ENCODE peak calls at places on chromosomes 7 and 10, in ten cellular contexts. One of them, this sample, is unnamed.

GRCh38 chr7:50068026-50068425 is 25.0 kb downstream of the ZPBP start:
- DNase-seq in HT1080: peak
- DNase-seq in left ventricle myocardium superior: no peak
- DNase-seq in cardiac septum: no peak
- DNase-seq in T follicular helper cell: no peak
- DNase-seq in skeletal muscle cell: no peak
- DNase-seq in stimulated activated CD8-positive, alpha-beta memory T cell treated with anti-CD3 and anti-CD28 coated beads, Interleukin-15, amount 100 ng/mL, for 24 hours: no peak
- DNase-seq in GM12891: no peak
- DNase-seq in stimulated activated CD4-positive, alpha-beta T cell treated with anti-CD3 and anti-CD28 coated beads, Interleukin-4, amount 100 ng/mL, for 4 hours: no peak
- DNase-seq in aorta: no peak
- DNase-seq in this sample: no peak

GRCh38 chr7:3367271-3367670 is 66.2 kb downstream of the SDK1 start:
- DNase-seq in HT1080: no peak
- DNase-seq in left ventricle myocardium superior: no peak
- DNase-seq in cardiac septum: no peak
- DNase-seq in T follicular helper cell: no peak
- DNase-seq in skeletal muscle cell: no peak
- DNase-seq in stimulated activated CD8-positive, alpha-beta memory T cell treated with anti-CD3 and anti-CD28 coated beads, Interleukin-15, amount 100 ng/mL, for 24 hours: no peak
- DNase-seq in GM12891: no peak
- DNase-seq in stimulated activated CD4-positive, alpha-beta T cell treated with anti-CD3 and anti-CD28 coated beads, Interleukin-4, amount 100 ng/mL, for 4 hours: no peak
- DNase-seq in aorta: no peak
- DNase-seq in this sample: no peak

GRCh38 chr7:122137291-122138077 is 6.6 kb downstream of the AASS start:
- DNase-seq in HT1080: peak
- DNase-seq in left ventricle myocardium superior: no peak
- DNase-seq in cardiac septum: no peak
- DNase-seq in T follicular helper cell: no peak
- DNase-seq in skeletal muscle cell: no peak
- DNase-seq in stimulated activated CD8-positive, alpha-beta memory T cell treated with anti-CD3 and anti-CD28 coated beads, Interleukin-15, amount 100 ng/mL, for 24 hours: no peak
- DNase-seq in GM12891: no peak
- DNase-seq in stimulated activated CD4-positive, alpha-beta T cell treated with anti-CD3 and anti-CD28 coated beads, Interleukin-4, amount 100 ng/mL, for 4 hours: no peak
- DNase-seq in aorta: no peak
- DNase-seq in this sample: no peak

GRCh38 chr7:148124477-148124876 is 466.1 kb upstream of the C7orf33 start:
- DNase-seq in HT1080: no peak
- DNase-seq in left ventricle myocardium superior: no peak
- DNase-seq in cardiac septum: no peak
- DNase-seq in T follicular helper cell: no peak
- DNase-seq in skeletal muscle cell: no peak
- DNase-seq in stimulated activated CD8-positive, alpha-beta memory T cell treated with anti-CD3 and anti-CD28 coated beads, Interleukin-15, amount 100 ng/mL, for 24 hours: no peak
- DNase-seq in GM12891: no peak
- DNase-seq in stimulated activated CD4-positive, alpha-beta T cell treated with anti-CD3 and anti-CD28 coated beads, Interleukin-4, amount 100 ng/mL, for 4 hours: no peak
- DNase-seq in aorta: no peak
- DNase-seq in this sample: no peak

GRCh38 chr7:151168022-151168786 is 710 bp upstream of the GBX1 start:
- DNase-seq in HT1080: no peak
- DNase-seq in left ventricle myocardium superior: peak
- DNase-seq in cardiac septum: no peak
- DNase-seq in T follicular helper cell: peak
- DNase-seq in skeletal muscle cell: no peak
- DNase-seq in stimulated activated CD8-positive, alpha-beta memory T cell treated with anti-CD3 and anti-CD28 coated beads, Interleukin-15, amount 100 ng/mL, for 24 hours: peak
- DNase-seq in GM12891: peak
- DNase-seq in stimulated activated CD4-positive, alpha-beta T cell treated with anti-CD3 and anti-CD28 coated beads, Interleukin-4, amount 100 ng/mL, for 4 hours: peak
- DNase-seq in aorta: peak
- DNase-seq in this sample: no peak

GRCh38 chr10:4127518-4128315 is 342.7 kb upstream of the KLF6 start:
- DNase-seq in HT1080: no peak
- DNase-seq in left ventricle myocardium superior: no peak
- DNase-seq in cardiac septum: no peak
- DNase-seq in T follicular helper cell: no peak
- DNase-seq in skeletal muscle cell: no peak
- DNase-seq in stimulated activated CD8-positive, alpha-beta memory T cell treated with anti-CD3 and anti-CD28 coated beads, Interleukin-15, amount 100 ng/mL, for 24 hours: no peak
- DNase-seq in GM12891: no peak
- DNase-seq in stimulated activated CD4-positive, alpha-beta T cell treated with anti-CD3 and anti-CD28 coated beads, Interleukin-4, amount 100 ng/mL, for 4 hours: no peak
- DNase-seq in aorta: no peak
- DNase-seq in this sample: no peak

GRCh38 chr10:72126184-72126871 is 38.0 kb upstream of the SPOCK2 start:
- DNase-seq in HT1080: peak
- DNase-seq in left ventricle myocardium superior: no peak
- DNase-seq in cardiac septum: no peak
- DNase-seq in T follicular helper cell: no peak
- DNase-seq in skeletal muscle cell: peak
- DNase-seq in stimulated activated CD8-positive, alpha-beta memory T cell treated with anti-CD3 and anti-CD28 coated beads, Interleukin-15, amount 100 ng/mL, for 24 hours: no peak
- DNase-seq in GM12891: no peak
- DNase-seq in stimulated activated CD4-positive, alpha-beta T cell treated with anti-CD3 and anti-CD28 coated beads, Interleukin-4, amount 100 ng/mL, for 4 hours: no peak
- DNase-seq in aorta: no peak
- DNase-seq in this sample: no peak

GRCh38 chr7:98014830-98015229 is 24.8 kb upstream of the OCM2 start:
- DNase-seq in HT1080: no peak
- DNase-seq in left ventricle myocardium superior: no peak
- DNase-seq in cardiac septum: no peak
- DNase-seq in T follicular helper cell: no peak
- DNase-seq in skeletal muscle cell: no peak
- DNase-seq in stimulated activated CD8-positive, alpha-beta memory T cell treated with anti-CD3 and anti-CD28 coated beads, Interleukin-15, amount 100 ng/mL, for 24 hours: no peak
- DNase-seq in GM12891: no peak
- DNase-seq in stimulated activated CD4-positive, alpha-beta T cell treated with anti-CD3 and anti-CD28 coated beads, Interleukin-4, amount 100 ng/mL, for 4 hours: no peak
- DNase-seq in aorta: no peak
- DNase-seq in this sample: no peak

GRCh38 chr10:79268100-79268670 is 79.1 kb upstream of the PPIF start:
- DNase-seq in HT1080: peak
- DNase-seq in left ventricle myocardium superior: peak
- DNase-seq in cardiac septum: no peak
- DNase-seq in T follicular helper cell: no peak
- DNase-seq in skeletal muscle cell: no peak
- DNase-seq in stimulated activated CD8-positive, alpha-beta memory T cell treated with anti-CD3 and anti-CD28 coated beads, Interleukin-15, amount 100 ng/mL, for 24 hours: no peak
- DNase-seq in GM12891: no peak
- DNase-seq in stimulated activated CD4-positive, alpha-beta T cell treated with anti-CD3 and anti-CD28 coated beads, Interleukin-4, amount 100 ng/mL, for 4 hours: no peak
- DNase-seq in aorta: no peak
- DNase-seq in this sample: no peak

GRCh38 chr10:124892031-124892430 is 49.9 kb upstream of the ZRANB1 start:
- DNase-seq in HT1080: no peak
- DNase-seq in left ventricle myocardium superior: peak
- DNase-seq in cardiac septum: peak
- DNase-seq in T follicular helper cell: no peak
- DNase-seq in skeletal muscle cell: no peak
- DNase-seq in stimulated activated CD8-positive, alpha-beta memory T cell treated with anti-CD3 and anti-CD28 coated beads, Interleukin-15, amount 100 ng/mL, for 24 hours: no peak
- DNase-seq in GM12891: no peak
- DNase-seq in stimulated activated CD4-positive, alpha-beta T cell treated with anti-CD3 and anti-CD28 coated beads, Interleukin-4, amount 100 ng/mL, for 4 hours: no peak
- DNase-seq in aorta: peak
- DNase-seq in this sample: no peak

GRCh38 chr7:150380463-150380862 is 1.3 kb downstream of the ZNF775 start:
- DNase-seq in HT1080: no peak
- DNase-seq in left ventricle myocardium superior: no peak
- DNase-seq in cardiac septum: no peak
- DNase-seq in T follicular helper cell: no peak
- DNase-seq in skeletal muscle cell: no peak
- DNase-seq in stimulated activated CD8-positive, alpha-beta memory T cell treated with anti-CD3 and anti-CD28 coated beads, Interleukin-15, amount 100 ng/mL, for 24 hours: no peak
- DNase-seq in GM12891: peak
- DNase-seq in stimulated activated CD4-positive, alpha-beta T cell treated with anti-CD3 and anti-CD28 coated beads, Interleukin-4, amount 100 ng/mL, for 4 hours: no peak
- DNase-seq in aorta: no peak
- DNase-seq in this sample: no peak

GRCh38 chr7:141585592-141586510 is 34.6 kb downstream of the AGK start:
- DNase-seq in HT1080: peak
- DNase-seq in left ventricle myocardium superior: no peak
- DNase-seq in cardiac septum: no peak
- DNase-seq in T follicular helper cell: no peak
- DNase-seq in skeletal muscle cell: peak
- DNase-seq in stimulated activated CD8-positive, alpha-beta memory T cell treated with anti-CD3 and anti-CD28 coated beads, Interleukin-15, amount 100 ng/mL, for 24 hours: no peak
- DNase-seq in GM12891: no peak
- DNase-seq in stimulated activated CD4-positive, alpha-beta T cell treated with anti-CD3 and anti-CD28 coated beads, Interleukin-4, amount 100 ng/mL, for 4 hours: no peak
- DNase-seq in aorta: no peak
- DNase-seq in this sample: no peak

GRCh38 chr7:5636914-5637313 is 144.5 kb downstream of the RNF216 start:
- DNase-seq in HT1080: peak
- DNase-seq in left ventricle myocardium superior: peak
- DNase-seq in cardiac septum: peak
- DNase-seq in T follicular helper cell: no peak
- DNase-seq in skeletal muscle cell: peak
- DNase-seq in stimulated activated CD8-positive, alpha-beta memory T cell treated with anti-CD3 and anti-CD28 coated beads, Interleukin-15, amount 100 ng/mL, for 24 hours: no peak
- DNase-seq in GM12891: no peak
- DNase-seq in stimulated activated CD4-positive, alpha-beta T cell treated with anti-CD3 and anti-CD28 coated beads, Interleukin-4, amount 100 ng/mL, for 4 hours: no peak
- DNase-seq in aorta: peak
- DNase-seq in this sample: no peak

GRCh38 chr10:24820616-24821015 is 96.9 kb upstream of the ARHGAP21 start:
- DNase-seq in HT1080: peak
- DNase-seq in left ventricle myocardium superior: no peak
- DNase-seq in cardiac septum: no peak
- DNase-seq in T follicular helper cell: no peak
- DNase-seq in skeletal muscle cell: no peak
- DNase-seq in stimulated activated CD8-positive, alpha-beta memory T cell treated with anti-CD3 and anti-CD28 coated beads, Interleukin-15, amount 100 ng/mL, for 24 hours: no peak
- DNase-seq in GM12891: no peak
- DNase-seq in stimulated activated CD4-positive, alpha-beta T cell treated with anti-CD3 and anti-CD28 coated beads, Interleukin-4, amount 100 ng/mL, for 4 hours: no peak
- DNase-seq in aorta: no peak
- DNase-seq in this sample: no peak

GRCh38 chr10:69676301-69676700 is 46.3 kb downstream of the FAM241B start:
- DNase-seq in HT1080: no peak
- DNase-seq in left ventricle myocardium superior: no peak
- DNase-seq in cardiac septum: no peak
- DNase-seq in T follicular helper cell: no peak
- DNase-seq in skeletal muscle cell: no peak
- DNase-seq in stimulated activated CD8-positive, alpha-beta memory T cell treated with anti-CD3 and anti-CD28 coated beads, Interleukin-15, amount 100 ng/mL, for 24 hours: no peak
- DNase-seq in GM12891: no peak
- DNase-seq in stimulated activated CD4-positive, alpha-beta T cell treated with anti-CD3 and anti-CD28 coated beads, Interleukin-4, amount 100 ng/mL, for 4 hours: no peak
- DNase-seq in aorta: peak
- DNase-seq in this sample: no peak

GRCh38 chr7:95871078-95871848 is 98.9 kb downstream of the DYNC1I1 start:
- DNase-seq in HT1080: peak
- DNase-seq in left ventricle myocardium superior: no peak
- DNase-seq in cardiac septum: no peak
- DNase-seq in T follicular helper cell: no peak
- DNase-seq in skeletal muscle cell: no peak
- DNase-seq in stimulated activated CD8-positive, alpha-beta memory T cell treated with anti-CD3 and anti-CD28 coated beads, Interleukin-15, amount 100 ng/mL, for 24 hours: no peak
- DNase-seq in GM12891: peak
- DNase-seq in stimulated activated CD4-positive, alpha-beta T cell treated with anti-CD3 and anti-CD28 coated beads, Interleukin-4, amount 100 ng/mL, for 4 hours: no peak
- DNase-seq in aorta: no peak
- DNase-seq in this sample: no peak

GRCh38 chr7:66110861-66111260 is 3.8 kb upstream of the CRCP start:
- DNase-seq in HT1080: peak
- DNase-seq in left ventricle myocardium superior: no peak
- DNase-seq in cardiac septum: no peak
- DNase-seq in T follicular helper cell: no peak
- DNase-seq in skeletal muscle cell: peak
- DNase-seq in stimulated activated CD8-positive, alpha-beta memory T cell treated with anti-CD3 and anti-CD28 coated beads, Interleukin-15, amount 100 ng/mL, for 24 hours: no peak
- DNase-seq in GM12891: no peak
- DNase-seq in stimulated activated CD4-positive, alpha-beta T cell treated with anti-CD3 and anti-CD28 coated beads, Interleukin-4, amount 100 ng/mL, for 4 hours: no peak
- DNase-seq in aorta: peak
- DNase-seq in this sample: no peak

GRCh38 chr10:43931308-43931930 is 282.7 kb upstream of the ZNF32 start:
- DNase-seq in HT1080: peak
- DNase-seq in left ventricle myocardium superior: no peak
- DNase-seq in cardiac septum: no peak
- DNase-seq in T follicular helper cell: no peak
- DNase-seq in skeletal muscle cell: peak
- DNase-seq in stimulated activated CD8-positive, alpha-beta memory T cell treated with anti-CD3 and anti-CD28 coated beads, Interleukin-15, amount 100 ng/mL, for 24 hours: no peak
- DNase-seq in GM12891: no peak
- DNase-seq in stimulated activated CD4-positive, alpha-beta T cell treated with anti-CD3 and anti-CD28 coated beads, Interleukin-4, amount 100 ng/mL, for 4 hours: no peak
- DNase-seq in aorta: no peak
- DNase-seq in this sample: no peak

GRCh38 chr10:112741830-112742402 is 208.1 kb upstream of the TCF7L2 start:
- DNase-seq in HT1080: no peak
- DNase-seq in left ventricle myocardium superior: no peak
- DNase-seq in cardiac septum: no peak
- DNase-seq in T follicular helper cell: no peak
- DNase-seq in skeletal muscle cell: no peak
- DNase-seq in stimulated activated CD8-positive, alpha-beta memory T cell treated with anti-CD3 and anti-CD28 coated beads, Interleukin-15, amount 100 ng/mL, for 24 hours: no peak
- DNase-seq in GM12891: no peak
- DNase-seq in stimulated activated CD4-positive, alpha-beta T cell treated with anti-CD3 and anti-CD28 coated beads, Interleukin-4, amount 100 ng/mL, for 4 hours: no peak
- DNase-seq in aorta: no peak
- DNase-seq in this sample: no peak

GRCh38 chr10:81978238-81978637 is 103.2 kb downstream of the NRG3 start:
- DNase-seq in HT1080: peak
- DNase-seq in left ventricle myocardium superior: no peak
- DNase-seq in cardiac septum: no peak
- DNase-seq in T follicular helper cell: no peak
- DNase-seq in skeletal muscle cell: no peak
- DNase-seq in stimulated activated CD8-positive, alpha-beta memory T cell treated with anti-CD3 and anti-CD28 coated beads, Interleukin-15, amount 100 ng/mL, for 24 hours: no peak
- DNase-seq in GM12891: no peak
- DNase-seq in stimulated activated CD4-positive, alpha-beta T cell treated with anti-CD3 and anti-CD28 coated beads, Interleukin-4, amount 100 ng/mL, for 4 hours: no peak
- DNase-seq in aorta: no peak
- DNase-seq in this sample: no peak

GRCh38 chr10:94003496-94003895 is 9.8 kb downstream of the PLCE1 start:
- DNase-seq in HT1080: no peak
- DNase-seq in left ventricle myocardium superior: no peak
- DNase-seq in cardiac septum: no peak
- DNase-seq in T follicular helper cell: no peak
- DNase-seq in skeletal muscle cell: no peak
- DNase-seq in stimulated activated CD8-positive, alpha-beta memory T cell treated with anti-CD3 and anti-CD28 coated beads, Interleukin-15, amount 100 ng/mL, for 24 hours: no peak
- DNase-seq in GM12891: no peak
- DNase-seq in stimulated activated CD4-positive, alpha-beta T cell treated with anti-CD3 and anti-CD28 coated beads, Interleukin-4, amount 100 ng/mL, for 4 hours: no peak
- DNase-seq in aorta: no peak
- DNase-seq in this sample: no peak

GRCh38 chr10:11331706-11332105 is 279.7 kb downstream of the USP6NL start:
- DNase-seq in HT1080: peak
- DNase-seq in left ventricle myocardium superior: no peak
- DNase-seq in cardiac septum: no peak
- DNase-seq in T follicular helper cell: no peak
- DNase-seq in skeletal muscle cell: no peak
- DNase-seq in stimulated activated CD8-positive, alpha-beta memory T cell treated with anti-CD3 and anti-CD28 coated beads, Interleukin-15, amount 100 ng/mL, for 24 hours: no peak
- DNase-seq in GM12891: no peak
- DNase-seq in stimulated activated CD4-positive, alpha-beta T cell treated with anti-CD3 and anti-CD28 coated beads, Interleukin-4, amount 100 ng/mL, for 4 hours: no peak
- DNase-seq in aorta: no peak
- DNase-seq in this sample: no peak

GRCh38 chr7:126228356-126229061 is 1024.2 kb downstream of the GRM8 start:
- DNase-seq in HT1080: no peak
- DNase-seq in left ventricle myocardium superior: no peak
- DNase-seq in cardiac septum: no peak
- DNase-seq in T follicular helper cell: no peak
- DNase-seq in skeletal muscle cell: no peak
- DNase-seq in stimulated activated CD8-positive, alpha-beta memory T cell treated with anti-CD3 and anti-CD28 coated beads, Interleukin-15, amount 100 ng/mL, for 24 hours: no peak
- DNase-seq in GM12891: no peak
- DNase-seq in stimulated activated CD4-positive, alpha-beta T cell treated with anti-CD3 and anti-CD28 coated beads, Interleukin-4, amount 100 ng/mL, for 4 hours: no peak
- DNase-seq in aorta: no peak
- DNase-seq in this sample: no peak

GRCh38 chr7:46352335-46352954 is 431.4 kb upstream of the IGFBP3 start:
- DNase-seq in HT1080: peak
- DNase-seq in left ventricle myocardium superior: no peak
- DNase-seq in cardiac septum: no peak
- DNase-seq in T follicular helper cell: no peak
- DNase-seq in skeletal muscle cell: peak
- DNase-seq in stimulated activated CD8-positive, alpha-beta memory T cell treated with anti-CD3 and anti-CD28 coated beads, Interleukin-15, amount 100 ng/mL, for 24 hours: no peak
- DNase-seq in GM12891: peak
- DNase-seq in stimulated activated CD4-positive, alpha-beta T cell treated with anti-CD3 and anti-CD28 coated beads, Interleukin-4, amount 100 ng/mL, for 4 hours: no peak
- DNase-seq in aorta: no peak
- DNase-seq in this sample: no peak

GRCh38 chr7:47552631-47553030 is 29.3 kb downstream of the TNS3 start:
- DNase-seq in HT1080: peak
- DNase-seq in left ventricle myocardium superior: no peak
- DNase-seq in cardiac septum: no peak
- DNase-seq in T follicular helper cell: no peak
- DNase-seq in skeletal muscle cell: no peak
- DNase-seq in stimulated activated CD8-positive, alpha-beta memory T cell treated with anti-CD3 and anti-CD28 coated beads, Interleukin-15, amount 100 ng/mL, for 24 hours: no peak
- DNase-seq in GM12891: peak
- DNase-seq in stimulated activated CD4-positive, alpha-beta T cell treated with anti-CD3 and anti-CD28 coated beads, Interleukin-4, amount 100 ng/mL, for 4 hours: no peak
- DNase-seq in aorta: peak
- DNase-seq in this sample: no peak

GRCh38 chr7:47609803-47610452 is 28.0 kb upstream of the TNS3 start:
- DNase-seq in HT1080: no peak
- DNase-seq in left ventricle myocardium superior: peak
- DNase-seq in cardiac septum: no peak
- DNase-seq in T follicular helper cell: no peak
- DNase-seq in skeletal muscle cell: peak
- DNase-seq in stimulated activated CD8-positive, alpha-beta memory T cell treated with anti-CD3 and anti-CD28 coated beads, Interleukin-15, amount 100 ng/mL, for 24 hours: no peak
- DNase-seq in GM12891: no peak
- DNase-seq in stimulated activated CD4-positive, alpha-beta T cell treated with anti-CD3 and anti-CD28 coated beads, Interleukin-4, amount 100 ng/mL, for 4 hours: no peak
- DNase-seq in aorta: no peak
- DNase-seq in this sample: no peak